ENCODE peak calls at places on chromosomes 16 and 17, in five cellular contexts. E is stomach, F is AG04450, O is ascending aorta, B is GM12878. P is an unnamed sample.

GRCh38 chr16:1972490-1972877 is 631 bp downstream of the TBL3 start:
- DNase-seq in E (no peak), F (no peak), O (no peak), B (no peak), P (no peak)

GRCh38 chr16:12087901-12088364 is 111.4 kb downstream of the SNX29 start:
- DNase-seq in E (peak), F (no peak), O (no peak), B (no peak), P (peak)

GRCh38 chr16:1245452-1246005 is 5.0 kb downstream of the TPSAB1 start:
- DNase-seq in E (no peak), F (no peak), O (no peak), B (no peak), P (no peak)

GRCh38 chr17:325270-325976 is 27.2 kb downstream of the RPH3AL start:
- DNase-seq in E (no peak), F (no peak), O (no peak), B (no peak), P (no peak)

GRCh38 chr16:77816293-77816692 is 27.9 kb downstream of the VAT1L start:
- DNase-seq in E (no peak), F (peak), O (no peak), B (no peak), P (no peak)

GRCh38 chr17:81184596-81184995 is 18.6 kb upstream of the AATK start:
- DNase-seq in E (no peak), F (no peak), O (no peak), B (no peak), P (no peak)

GRCh38 chr17:43774304-43775250 is 4.2 kb downstream of the DUSP3 start:
- DNase-seq in E (no peak), F (no peak), O (no peak), B (no peak), P (no peak)

GRCh38 chr17:55311767-55312375 is 47.1 kb downstream of the HLF start:
- DNase-seq in E (no peak), F (no peak), O (no peak), B (no peak), P (no peak)

GRCh38 chr17:57662644-57663308 is 82.3 kb downstream of the CCDC182 start:
- DNase-seq in E (peak), F (peak), O (peak), B (no peak), P (peak)
- TF ChIP-seq CTCF in E (no peak), F (no peak), O (no peak), B (no peak), P (no peak)

DNA sequence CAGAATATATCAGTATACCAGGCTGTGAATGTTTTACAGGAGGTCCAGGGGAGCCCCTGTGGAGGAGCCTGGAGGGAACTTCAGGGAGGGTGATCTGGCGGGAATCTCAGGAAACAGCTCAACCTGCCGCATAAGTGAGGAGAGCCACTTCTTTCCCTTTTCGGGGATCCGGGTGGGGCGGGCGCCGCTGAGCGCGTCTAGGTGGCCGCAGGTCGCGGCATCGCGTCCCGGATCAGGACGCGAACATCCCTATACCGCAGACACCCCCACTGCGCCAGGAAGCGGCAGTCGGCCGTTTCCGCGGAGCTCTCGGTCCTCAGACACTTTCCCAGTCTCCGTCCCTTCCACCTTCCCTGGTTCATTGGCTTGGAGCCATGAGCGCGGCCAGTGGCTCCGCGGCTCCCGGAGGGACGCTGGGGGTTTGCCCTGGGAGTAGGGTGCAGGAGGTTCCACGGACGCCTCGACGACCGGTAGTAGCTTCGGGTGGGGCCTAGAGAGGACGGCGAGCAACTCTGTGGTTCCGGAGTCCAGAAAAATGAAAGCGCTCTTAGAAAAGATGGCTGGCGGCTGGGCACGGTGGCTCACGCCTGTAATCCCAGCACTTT is 3.1 kb upstream of the ZNF764 start:
- DNase-seq in E (peak), F (no peak), O (no peak), B (no peak), P (peak)
- H3K4me3 ChIP-seq in E (peak), F (no peak), O (peak), B (peak), P (peak)

GRCh38 chr16:30113031-30113710 is at the start of gene GDPD3:
- DNase-seq in E (peak), F (no peak), O (no peak), B (no peak), P (no peak)
- H3K27ac ChIP-seq in E (peak), F (peak), O (no peak), B (no peak), P (peak)

DNA sequence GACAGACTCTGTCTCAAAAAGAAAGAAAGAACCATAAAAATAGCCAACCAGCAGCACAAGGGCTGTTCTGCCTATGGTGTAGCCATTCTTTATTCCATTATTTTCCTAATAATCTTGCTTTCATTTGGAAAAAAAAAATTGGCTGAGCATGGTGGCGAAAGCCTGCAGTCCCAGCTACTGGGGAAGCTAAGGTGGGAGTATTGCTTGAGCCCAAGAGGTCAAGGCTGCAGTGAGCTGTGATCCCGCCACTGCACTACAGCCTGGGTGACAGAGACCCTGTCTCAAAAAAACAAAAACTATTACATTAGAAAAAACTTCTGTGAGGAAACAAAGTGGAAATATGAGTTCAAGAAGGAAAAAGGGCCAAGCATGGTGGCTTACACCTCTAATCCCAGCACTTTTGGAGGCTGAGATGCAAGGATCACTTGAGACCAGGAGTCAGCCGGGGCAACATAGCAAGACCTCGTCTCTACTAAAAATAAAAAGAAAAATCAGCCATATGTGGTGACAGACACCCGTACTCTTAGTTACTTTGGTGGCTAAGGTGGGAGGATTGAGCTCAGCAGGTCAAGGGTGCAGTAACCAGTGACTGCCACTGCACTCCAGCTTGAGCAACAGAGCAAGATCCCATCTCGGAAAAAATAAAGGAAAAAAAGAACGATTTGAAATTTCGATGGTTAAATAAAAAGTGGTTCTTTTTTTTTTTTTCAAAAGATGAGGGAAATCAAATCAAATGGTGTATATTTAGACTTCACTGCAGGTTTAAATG is 2.5 kb downstream of the DCAKD start:
- DNase-seq in E (no peak), F (no peak), O (no peak), B (no peak), P (no peak)
- TF ChIP-seq CTCF in E (no peak), F (peak), O (no peak), B (no peak), P (no peak)

GRCh38 chr17:52756739-52757138 is 598.2 kb upstream of the CA10 start:
- DNase-seq in E (no peak), F (no peak), O (no peak), B (no peak), P (no peak)

GRCh38 chr17:52754838-52755237 is 596.3 kb upstream of the CA10 start:
- DNase-seq in E (no peak), F (no peak), O (no peak), B (no peak), P (no peak)

DNA sequence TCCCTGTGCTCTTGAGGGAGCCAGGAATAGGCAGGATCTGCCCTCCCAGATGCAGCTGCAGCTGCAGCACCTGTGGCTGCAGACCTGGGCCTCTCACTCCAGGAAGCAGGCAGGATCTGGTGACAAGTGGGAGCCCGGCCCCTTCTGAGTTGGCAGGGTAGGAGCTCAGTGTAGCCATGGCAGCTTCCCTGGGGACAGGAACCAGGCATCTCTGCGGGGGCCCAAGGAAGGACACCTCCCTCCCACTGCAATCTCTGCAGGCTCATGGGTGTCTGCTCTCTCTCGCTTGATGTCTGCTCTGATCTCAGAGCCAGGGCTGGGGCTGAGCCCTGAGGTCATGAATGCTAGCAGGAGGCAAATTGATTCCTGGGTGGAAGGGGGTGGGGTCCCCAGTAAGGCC is 592.5 kb upstream of the CA10 start:
- DNase-seq in E (no peak), F (no peak), O (no peak), B (no peak), P (no peak)
- H3K4me3 ChIP-seq in E (no peak), F (no peak), O (no peak), B (no peak), P (no peak)

DNA sequence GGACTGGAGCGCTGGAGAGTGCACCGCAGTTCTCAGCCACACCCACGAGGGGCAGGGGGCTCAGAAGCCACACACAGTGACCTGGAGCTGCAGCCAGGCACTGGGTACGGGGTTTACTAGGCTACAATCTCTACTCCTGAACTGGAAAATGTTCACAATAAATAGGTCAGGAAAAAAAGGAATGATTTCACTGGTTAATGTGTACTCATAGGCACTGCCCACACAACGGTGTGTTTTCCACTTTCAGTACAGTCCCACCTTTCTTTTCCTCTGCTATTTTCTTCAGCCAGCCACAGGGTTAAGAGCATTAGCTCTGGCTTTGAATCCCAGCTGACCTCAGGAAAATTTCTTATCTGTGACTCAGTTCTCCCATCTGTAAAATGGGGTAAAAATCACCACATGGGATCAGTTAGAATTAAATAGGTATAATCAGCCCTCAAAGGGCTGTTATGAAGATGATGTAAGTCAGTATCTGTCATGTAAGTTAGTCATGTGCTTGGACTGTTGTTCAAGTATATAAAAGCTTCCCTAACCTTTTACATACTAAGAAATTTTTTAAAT is 35.7 kb downstream of the ZCCHC14 start:
- DNase-seq in E (no peak), F (no peak), O (no peak), B (no peak), P (no peak)
- H3K27ac ChIP-seq in E (no peak), F (peak), O (no peak), B (no peak), P (peak)

GRCh38 chr16:85759136-85759535 is 8.2 kb upstream of the C16orf74 start:
- DNase-seq in E (no peak), F (no peak), O (no peak), B (no peak), P (no peak)
- TF ChIP-seq CTCF in E (no peak), F (no peak), O (no peak), B (no peak), P (no peak)

P was measured in heart right ventricle.